ENCODE peak calls at places on chromosomes 6 and 20, in four cellular contexts. P, V, U and X are unnamed samples.

GRCh38 chr6:14622135-14622534 is 504.6 kb downstream of the CD83 start:
- DNase-seq in U (no peak), V (no peak), P (no peak), X (no peak)

GRCh38 chr20:22180244-22180643 is 404.1 kb downstream of the FOXA2 start:
- DNase-seq in V (no peak), P (no peak), U (no peak), X (no peak)

GRCh38 chr20:47956261-47956995 is 171.1 kb upstream of the SULF2 start:
- DNase-seq in V (peak), P (no peak), U (no peak), X (no peak)

GRCh38 chr20:19928379-19929360 is 88.5 kb upstream of the NAA20 start:
- DNase-seq in U (no peak), V (no peak), P (no peak), X (no peak)

GRCh38 chr20:36606171-36607116 is 865 bp downstream of the RAB5IF start:
- DNase-seq in U (peak), P (no peak), V (peak), X (peak)

GRCh38 chr20:17758010-17758409 is 58.2 kb downstream of the BANF2 start:
- DNase-seq in P (no peak), V (no peak), U (no peak), X (no peak)

GRCh38 chr6:159788757-159789376 is 535 bp downstream of the TCP1 start:
- DNase-seq in V (peak), U (peak), P (no peak), X (no peak)

GRCh38 chr6:41535766-41536165 is 10.4 kb upstream of the FOXP4 start:
- DNase-seq in P (no peak), V (no peak), U (no peak), X (no peak)

GRCh38 chr6:2848851-2849250 is 7.2 kb upstream of the SERPINB1 start:
- DNase-seq in V (no peak), P (peak), U (peak), X (peak)

GRCh38 chr6:25504661-25505060 is 147.4 kb upstream of the SCGN start:
- DNase-seq in P (no peak), U (no peak), V (no peak), X (no peak)

GRCh38 chr6:136609878-136610706 is 59.9 kb upstream of the MAP7 start:
- DNase-seq in P (no peak), U (no peak), V (peak), X (peak)

GRCh38 chr20:3767434-3768341 is at the start of gene ADISSP:
- DNase-seq in V (peak), U (peak), P (peak), X (peak)
- H3K27ac ChIP-seq in V (peak), U (peak), P (peak), X (peak)

GRCh38 chr6:56716229-56716628 is 73.5 kb upstream of the DST start:
- DNase-seq in U (no peak), P (no peak), V (no peak), X (no peak)
- H3K27ac ChIP-seq in U (no peak), P (no peak), V (no peak), X (no peak)

GRCh38 chr20:44651507-44652373 is at the start of gene ADA:
- DNase-seq in U (peak), P (peak), V (peak), X (peak)

GRCh38 chr20:44648579-44648978 is 2.9 kb downstream of the ADA start:
- DNase-seq in P (no peak), V (no peak), U (no peak), X (no peak)

GRCh38 chr20:44653536-44653935 is 2.0 kb upstream of the ADA start:
- DNase-seq in U (no peak), V (no peak), P (no peak), X (no peak)

GRCh38 chr20:44649976-44650375 is 1.5 kb downstream of the ADA start:
- DNase-seq in U (no peak), P (no peak), V (no peak), X (no peak)

GRCh38 chr20:44650777-44651493 is 564 bp downstream of the ADA start:
- DNase-seq in V (peak), U (peak), P (peak), X (no peak)
- H3K27ac ChIP-seq in V (no peak), U (peak), P (peak), X (peak)

GRCh38 chr20:699342-699741 is 23.7 kb upstream of the SCRT2 start:
- DNase-seq in V (no peak), U (no peak), P (no peak), X (no peak)

GRCh38 chr20:703426-703825 is 27.8 kb upstream of the SCRT2 start:
- DNase-seq in P (no peak), U (no peak), V (no peak), X (no peak)

GRCh38 chr20:703010-703409 is 27.4 kb upstream of the SCRT2 start:
- DNase-seq in U (no peak), P (no peak), V (no peak), X (no peak)

GRCh38 chr20:699811-700338 is 24.3 kb upstream of the SCRT2 start:
- DNase-seq in V (no peak), P (no peak), U (no peak), X (no peak)

GRCh38 chr20:701401-702129 is 26.0 kb upstream of the SCRT2 start:
- DNase-seq in V (no peak), U (no peak), P (no peak), X (no peak)
- H3K27ac ChIP-seq in V (no peak), U (no peak), P (no peak), X (no peak)

DNA sequence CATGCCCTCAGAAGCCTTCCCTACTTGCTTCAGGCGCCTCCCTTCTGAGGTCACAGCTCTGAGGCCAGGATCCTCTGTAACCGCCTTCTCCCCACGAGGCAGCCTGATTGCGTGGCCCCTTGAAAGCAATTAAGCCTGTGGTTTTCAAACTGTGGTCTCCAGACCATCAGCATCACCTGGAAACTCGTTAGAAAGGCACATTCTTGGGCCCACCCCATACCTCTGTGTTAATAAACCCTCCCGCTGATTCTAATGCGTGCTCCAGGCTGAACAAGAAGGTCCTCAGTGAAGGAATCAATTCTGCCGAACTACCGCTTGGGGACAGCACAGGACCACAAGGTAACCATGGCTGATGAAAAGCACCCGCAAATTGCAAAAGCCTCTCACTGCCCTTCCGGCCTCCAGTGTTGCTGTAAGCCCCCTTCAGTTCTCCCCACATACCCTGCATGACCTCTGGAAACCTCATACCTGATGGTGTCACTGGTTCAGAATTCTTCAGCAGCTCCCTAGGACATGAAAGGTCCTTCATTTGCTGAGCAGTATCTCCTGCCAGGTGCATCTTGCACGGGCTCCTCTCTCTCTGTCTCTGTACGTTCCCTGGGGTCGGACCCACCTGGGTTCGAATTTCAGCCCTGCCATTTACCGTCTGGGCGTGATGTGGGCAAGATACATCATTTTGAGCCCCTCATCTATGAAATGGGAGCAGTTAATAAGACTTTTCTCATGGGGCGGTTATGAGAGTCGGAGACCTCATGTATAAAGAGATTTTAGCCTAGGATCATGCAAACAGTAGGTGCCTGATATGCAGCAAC is 93.3 kb upstream of the RNF24 start:
- DNase-seq in U (peak), V (peak), P (peak), X (peak)
- H3K27ac ChIP-seq in U (no peak), V (no peak), P (no peak), X (no peak)